ENCODE peak calls at places on chromosomes 4 and X, in eight cellular contexts. One of them, this sample, is unnamed.

GRCh38 chrX:15163131-15163530 is 106.8 kb downstream of the ASB9 start:
- DNase-seq in cardiac muscle cell: no peak
- DNase-seq in iPS-NIHi11: no peak
- DNase-seq in natural killer cell: no peak
- DNase-seq in astrocyte of the spinal cord: no peak
- DNase-seq in dermis blood vessel endothelial cell: no peak
- DNase-seq in AG04449: no peak
- DNase-seq in occipital lobe: no peak
- DNase-seq in this sample: no peak

GRCh38 chr4:40856836-40857362 is 107.1 kb downstream of the NSUN7 start:
- DNase-seq in cardiac muscle cell: peak
- DNase-seq in iPS-NIHi11: peak
- DNase-seq in natural killer cell: no peak
- DNase-seq in astrocyte of the spinal cord: peak
- DNase-seq in dermis blood vessel endothelial cell: peak
- DNase-seq in AG04449: no peak
- DNase-seq in occipital lobe: peak
- DNase-seq in this sample: peak

GRCh38 chr4:177573487-177573886 is 131.2 kb upstream of the AGA start:
- DNase-seq in cardiac muscle cell: no peak
- DNase-seq in iPS-NIHi11: no peak
- DNase-seq in natural killer cell: no peak
- DNase-seq in astrocyte of the spinal cord: peak
- DNase-seq in dermis blood vessel endothelial cell: no peak
- DNase-seq in AG04449: peak
- DNase-seq in occipital lobe: no peak
- DNase-seq in this sample: no peak

GRCh38 chr4:8932884-8933283 is 61.2 kb upstream of the HMX1 start:
- DNase-seq in cardiac muscle cell: no peak
- DNase-seq in iPS-NIHi11: no peak
- DNase-seq in natural killer cell: no peak
- DNase-seq in astrocyte of the spinal cord: no peak
- DNase-seq in dermis blood vessel endothelial cell: no peak
- DNase-seq in AG04449: no peak
- DNase-seq in occipital lobe: no peak
- DNase-seq in this sample: no peak

GRCh38 chr4:73735231-73735630 is 5.1 kb upstream of the CXCL8 start:
- DNase-seq in cardiac muscle cell: no peak
- DNase-seq in iPS-NIHi11: no peak
- DNase-seq in natural killer cell: no peak
- DNase-seq in astrocyte of the spinal cord: peak
- DNase-seq in dermis blood vessel endothelial cell: peak
- DNase-seq in AG04449: no peak
- DNase-seq in occipital lobe: no peak
- DNase-seq in this sample: no peak

GRCh38 chr4:55008166-55009056 is 117.0 kb downstream of the KDR start:
- DNase-seq in cardiac muscle cell: peak
- DNase-seq in iPS-NIHi11: peak
- DNase-seq in natural killer cell: no peak
- DNase-seq in astrocyte of the spinal cord: no peak
- DNase-seq in dermis blood vessel endothelial cell: peak
- DNase-seq in AG04449: no peak
- DNase-seq in occipital lobe: no peak
- DNase-seq in this sample: no peak

GRCh38 chrX:39253551-39253950 is 452.3 kb downstream of the MID1IP1 start:
- DNase-seq in cardiac muscle cell: no peak
- DNase-seq in iPS-NIHi11: no peak
- DNase-seq in natural killer cell: no peak
- DNase-seq in astrocyte of the spinal cord: no peak
- DNase-seq in dermis blood vessel endothelial cell: no peak
- DNase-seq in AG04449: no peak
- DNase-seq in occipital lobe: no peak
- DNase-seq in this sample: no peak

GRCh38 chrX:119502727-119503483 is 34.7 kb downstream of the SLC25A5 start:
- DNase-seq in cardiac muscle cell: no peak
- DNase-seq in iPS-NIHi11: no peak
- DNase-seq in natural killer cell: no peak
- DNase-seq in astrocyte of the spinal cord: peak
- DNase-seq in dermis blood vessel endothelial cell: peak
- DNase-seq in AG04449: no peak
- DNase-seq in occipital lobe: no peak
- DNase-seq in this sample: no peak

GRCh38 chr4:88610771-88611170 is 18.5 kb downstream of the HERC3 start:
- DNase-seq in cardiac muscle cell: no peak
- DNase-seq in iPS-NIHi11: no peak
- DNase-seq in natural killer cell: no peak
- DNase-seq in astrocyte of the spinal cord: peak
- DNase-seq in dermis blood vessel endothelial cell: no peak
- DNase-seq in AG04449: no peak
- DNase-seq in occipital lobe: peak
- DNase-seq in this sample: no peak

GRCh38 chr4:69096810-69097209 is 536 bp downstream of the UGT2B7 start:
- DNase-seq in cardiac muscle cell: no peak
- DNase-seq in iPS-NIHi11: no peak
- DNase-seq in natural killer cell: no peak
- DNase-seq in astrocyte of the spinal cord: no peak
- DNase-seq in dermis blood vessel endothelial cell: no peak
- DNase-seq in AG04449: no peak
- DNase-seq in occipital lobe: no peak
- DNase-seq in this sample: no peak

GRCh38 chr4:186887211-186887785 is 163.6 kb upstream of the FAT1 start:
- DNase-seq in cardiac muscle cell: peak
- DNase-seq in iPS-NIHi11: no peak
- DNase-seq in natural killer cell: no peak
- DNase-seq in astrocyte of the spinal cord: no peak
- DNase-seq in dermis blood vessel endothelial cell: no peak
- DNase-seq in AG04449: no peak
- DNase-seq in occipital lobe: no peak
- DNase-seq in this sample: no peak

GRCh38 chrX:150688911-150689451 is 4.2 kb upstream of the MTMR1 start:
- DNase-seq in cardiac muscle cell: no peak
- DNase-seq in iPS-NIHi11: peak
- DNase-seq in natural killer cell: no peak
- DNase-seq in astrocyte of the spinal cord: peak
- DNase-seq in dermis blood vessel endothelial cell: peak
- DNase-seq in AG04449: peak
- DNase-seq in occipital lobe: no peak
- DNase-seq in this sample: no peak

GRCh38 chr4:900721-901120 is 31.4 kb downstream of the GAK start:
- DNase-seq in cardiac muscle cell: no peak
- DNase-seq in iPS-NIHi11: no peak
- DNase-seq in natural killer cell: no peak
- DNase-seq in astrocyte of the spinal cord: no peak
- DNase-seq in dermis blood vessel endothelial cell: no peak
- DNase-seq in AG04449: no peak
- DNase-seq in occipital lobe: no peak
- DNase-seq in this sample: no peak

GRCh38 chr4:54560513-54560912 is 97.2 kb upstream of the KIT start:
- DNase-seq in cardiac muscle cell: no peak
- DNase-seq in iPS-NIHi11: no peak
- DNase-seq in natural killer cell: no peak
- DNase-seq in astrocyte of the spinal cord: no peak
- DNase-seq in dermis blood vessel endothelial cell: no peak
- DNase-seq in AG04449: no peak
- DNase-seq in occipital lobe: no peak
- DNase-seq in this sample: no peak

This sample was measured in D341Med.